ENCODE peak calls at places on chromosomes 2 and 18, in nine cellular contexts. K, U, D, C, T, Q, P, E and G are unnamed samples.
A peak's percentile ranks its signal among the peaks of the same experiment; 100 is the strongest.

GRCh38 chr18:67406678-67407077 is 109.8 kb downstream of the DSEL start:
- DNase-seq in Q (no peak), T (no peak), D (no peak), P (no peak), C (no peak), E (no peak), U (no peak), K (no peak), G (no peak)

GRCh38 chr2:14301331-14301730 is 331.2 kb upstream of the LRATD1 start:
- DNase-seq in K (no peak), Q (no peak), P (no peak), U (no peak), T (no peak), D (no peak), C (no peak), E (no peak), G (no peak)

GRCh38 chr2:158413581-158413980 is 43.0 kb downstream of the CCDC148 start:
- DNase-seq in C (no peak), E (no peak), K (peak; percentile 27), P (no peak), T (no peak), U (no peak), D (no peak), Q (no peak), G (no peak)

GRCh38 chr2:223560704-223561435 is 41.3 kb downstream of the SCG2 start:
- DNase-seq in E (peak; percentile 51), C (no peak), U (no peak), Q (no peak), D (no peak), K (peak; percentile 18), T (no peak), P (no peak), G (no peak)

GRCh38 chr18:68033466-68033865 is 516.9 kb upstream of the DSEL start:
- DNase-seq in Q (no peak), E (peak; percentile 41), P (no peak), D (no peak), T (no peak), C (no peak), U (no peak), K (peak; percentile 65), G (no peak)

GRCh38 chr18:32310119-32310518 is 120.3 kb downstream of the MEP1B start:
- DNase-seq in E (peak; percentile 48), D (no peak), K (peak; percentile 78), C (no peak), Q (no peak), U (no peak), P (no peak), T (no peak), G (no peak)

GRCh38 chr2:217835931-217836881 is 166.6 kb downstream of the TNS1 start:
- DNase-seq in Q (peak; percentile 82), K (peak; percentile 97), T (no peak), D (peak; percentile 80), E (peak; percentile 97), P (no peak), C (peak; percentile 95), U (no peak), G (no peak)

GRCh38 chr2:169095631-169096105 is 26.3 kb downstream of the DHRS9 start:
- DNase-seq in K (peak; percentile 94), P (no peak), C (no peak), T (no peak), Q (no peak), D (no peak), E (peak; percentile 95), U (no peak), G (no peak)

DNA sequence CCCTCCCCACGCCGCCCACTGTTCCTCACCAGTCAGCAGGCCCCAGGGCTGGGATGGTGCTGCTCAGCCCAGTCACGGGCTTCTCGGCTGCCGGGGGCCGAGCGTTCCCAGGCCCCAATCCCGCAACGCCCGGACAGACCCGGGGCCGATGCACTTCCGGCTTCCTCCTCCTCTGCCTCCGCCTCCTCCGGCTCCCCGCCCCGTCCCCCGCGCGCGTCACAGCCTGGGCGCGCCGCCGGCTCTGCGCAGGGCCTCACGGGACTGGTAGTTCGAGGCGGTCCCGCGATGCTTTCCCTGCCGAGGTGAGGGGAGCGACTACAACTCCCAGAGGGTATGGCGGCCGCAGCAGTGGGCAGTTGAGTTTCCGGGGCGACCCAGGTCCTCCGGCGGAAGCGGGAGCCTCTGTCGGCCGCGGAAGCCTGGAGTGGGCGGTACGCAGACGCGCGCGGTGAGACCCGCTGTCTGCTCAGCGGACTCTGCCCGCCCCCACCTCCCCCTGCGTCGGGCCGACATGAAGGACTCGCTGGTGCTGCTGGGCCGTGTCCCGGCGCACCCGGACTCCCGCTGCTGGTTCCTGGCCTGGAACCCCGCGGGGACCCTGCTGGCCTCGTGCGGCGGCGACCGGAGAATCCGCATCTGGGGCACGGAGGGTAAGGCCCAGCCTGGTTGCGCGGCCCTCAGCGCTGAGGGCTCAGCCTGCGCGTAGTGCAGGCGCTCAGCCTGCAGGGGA is at the start of the genes CIAO1 and TMEM127:
- DNase-seq in Q (peak; percentile 98), T (peak; percentile 99), C (peak; percentile 99), U (peak; percentile 100), E (peak; percentile 96), P (peak; percentile 97), D (peak; percentile 98), K (peak; percentile 98), G (peak; percentile 97)
- TF ChIP-seq CTCF in Q (peak; percentile 43), T (no peak), C (peak; percentile 20), U (peak; percentile 48), E (no peak), P (no peak), D (peak; percentile 28), K (peak; percentile 44), G (no peak)

GRCh38 chr18:12946549-12947354 is 1.1 kb upstream of the SEH1L start:
- DNase-seq in P (peak; percentile 66), K (peak; percentile 96), C (peak; percentile 78), T (peak; percentile 58), E (peak; percentile 83), D (peak; percentile 46), U (no peak), Q (no peak), G (no peak)
- TF ChIP-seq CTCF in P (no peak), K (no peak), C (no peak), T (no peak), E (no peak), D (no peak), U (no peak), Q (no peak), G (no peak)

DNA sequence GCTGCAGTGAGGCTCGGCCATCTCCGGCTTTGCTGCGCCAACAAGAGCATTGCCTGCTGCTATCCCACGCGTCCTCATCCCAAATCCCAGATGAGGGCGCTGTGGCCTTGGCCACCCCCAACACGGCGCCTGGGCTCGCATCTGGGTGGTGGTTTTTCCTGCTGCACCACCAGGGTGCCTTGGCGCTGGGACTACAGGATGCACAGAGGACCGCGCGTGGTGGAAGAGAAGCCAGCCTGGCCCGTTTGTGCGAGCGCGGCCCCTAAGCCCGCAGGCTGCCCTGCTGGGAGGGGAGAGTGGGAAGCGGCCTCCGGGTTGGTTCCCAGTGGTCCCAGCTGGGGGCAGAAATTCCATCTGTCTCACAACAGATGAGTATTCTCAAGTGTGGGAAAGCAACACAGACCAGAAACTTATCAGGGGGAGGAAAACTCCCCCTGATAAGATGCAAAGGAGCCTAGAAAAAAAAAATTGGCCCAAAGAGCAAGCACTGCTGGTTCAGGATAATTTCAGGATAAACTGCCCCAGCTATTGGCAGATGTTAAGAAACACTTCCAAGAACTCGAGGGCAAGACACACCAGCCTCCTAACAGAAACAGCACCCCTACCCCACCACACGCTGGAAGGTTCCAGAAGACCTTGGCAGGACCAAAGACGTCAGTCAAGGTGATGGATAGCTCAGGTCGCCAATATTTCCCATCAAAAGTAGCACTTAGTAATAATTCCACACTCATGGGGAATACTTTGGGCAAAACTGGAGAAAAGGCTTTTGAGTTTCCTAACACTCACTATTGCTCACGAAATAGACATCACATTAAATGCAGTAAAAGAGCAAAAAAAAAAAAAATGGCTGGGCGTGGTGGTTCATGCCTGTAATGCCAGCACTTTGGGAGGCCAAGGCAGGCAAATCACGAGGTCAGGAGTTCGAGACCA is 152.1 kb downstream of the PXDN start:
- DNase-seq in D (peak; percentile 72), E (peak; percentile 83), K (peak; percentile 91), T (peak; percentile 52), C (peak; percentile 92), P (peak; percentile 71), U (peak; percentile 76), Q (peak; percentile 82), G (no peak)
- TF ChIP-seq CTCF in D (peak; percentile 72), E (peak; percentile 68), K (peak; percentile 89), T (peak; percentile 46), C (peak; percentile 68), P (no peak), U (no peak), Q (peak; percentile 95), G (no peak)

DNA sequence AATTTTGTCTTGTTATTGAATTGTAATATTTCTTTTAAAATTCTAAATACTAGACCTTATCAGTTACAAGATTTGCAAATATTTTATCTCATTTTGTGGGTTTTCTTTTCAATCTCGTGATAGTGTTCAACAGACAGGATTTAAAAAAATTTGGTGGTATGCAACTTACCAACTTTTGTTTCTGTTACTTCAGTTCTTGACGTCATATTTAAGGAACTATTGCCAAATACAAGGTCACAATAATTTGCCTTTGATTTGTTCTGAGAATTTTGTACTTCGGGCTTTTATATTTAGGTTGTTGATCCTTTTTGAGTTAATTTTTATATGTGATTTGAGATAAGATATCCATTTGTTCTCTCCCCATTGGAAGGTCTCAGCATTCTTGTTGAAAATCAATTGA is 876.6 kb downstream of the DCDC2C start:
- DNase-seq in C (no peak), T (no peak), K (no peak), P (no peak), U (no peak), D (no peak), Q (no peak), E (no peak), G (no peak)
- TF ChIP-seq CTCF in C (no peak), T (no peak), K (no peak), P (no peak), U (no peak), D (no peak), Q (no peak), E (no peak), G (no peak)